ENCODE peak calls at places on chromosomes 13 and 19, in six cellular contexts. U, T, S, N, Q and I are unnamed samples. For H3K36me3, the result is how much of the 10 kb centered on the place peaks cover.

GRCh38 chr19:3607398-3608078 is 863 bp upstream of the TBXA2R start:
- DNase-seq in U (no peak), T (peak), S (peak), N (no peak), Q (no peak), I (peak)

GRCh38 chr19:10346509-10346908 is 7.1 kb upstream of the ICAM3 start:
- DNase-seq in U (no peak), T (no peak), S (no peak), N (no peak), Q (no peak), I (no peak)

GRCh38 chr19:38482496-38482895 is 49.0 kb downstream of the RYR1 start:
- DNase-seq in U (no peak), T (no peak), S (no peak), N (no peak), Q (no peak), I (no peak)

GRCh38 chr19:23957660-23958281 is 43.1 kb downstream of the ZNF726 start:
- DNase-seq in U (no peak), T (no peak), S (no peak), N (no peak), Q (no peak), I (no peak)

GRCh38 chr13:31968473-31968872 is 63.1 kb upstream of the FRY start:
- DNase-seq in U (no peak), T (no peak), S (no peak), N (peak), Q (peak), I (no peak)

GRCh38 chr13:59728896-59729545 is 434.7 kb downstream of the DIAPH3 start:
- DNase-seq in U (no peak), T (no peak), S (no peak), N (no peak), Q (no peak), I (no peak)

GRCh38 chr19:46603752-46604241 is 2.7 kb downstream of the CALM3 start:
- DNase-seq in U (no peak), T (no peak), S (no peak), N (peak), Q (no peak), I (no peak)

GRCh38 chr13:105599477-105600037 is 935.9 kb downstream of the EFNB2 start:
- DNase-seq in U (no peak), T (no peak), S (no peak), N (no peak), Q (no peak), I (no peak)

GRCh38 chr19:30224689-30225606 is 147.2 kb upstream of the ZNF536 start:
- DNase-seq in U (no peak), T (no peak), S (no peak), N (peak), Q (no peak), I (no peak)

GRCh38 chr19:3801412-3802096 is 15.4 kb upstream of the MATK start:
- DNase-seq in U (no peak), T (peak), S (no peak), N (no peak), Q (no peak), I (peak)

GRCh38 chr19:39474139-39474620 is 6.5 kb upstream of the TIMM50 start:
- DNase-seq in U (peak), T (peak), S (peak), N (peak), Q (peak), I (peak)

GRCh38 chr19:40809358-40810086 is 10.5 kb downstream of the EGLN2 start:
- DNase-seq in U (no peak), T (peak), S (no peak), N (no peak), Q (no peak), I (no peak)

GRCh38 chr13:45341799-45342584 is 1.0 kb upstream of the TPT1 start:
- DNase-seq in U (peak), T (no peak), S (no peak), N (no peak), Q (peak), I (peak)

GRCh38 chr13:50415428-50415827 is 400.2 kb downstream of the KCNRG start:
- DNase-seq in U (no peak), T (no peak), S (no peak), N (no peak), Q (no peak), I (peak)

GRCh38 chr13:111640476-111640875 is 320.0 kb downstream of the TEX29 start:
- DNase-seq in U (no peak), T (no peak), S (no peak), N (no peak), Q (no peak), I (no peak)

GRCh38 chr13:88248393-88248792 is 577.2 kb downstream of the SLITRK5 start:
- DNase-seq in U (no peak), T (no peak), S (no peak), N (no peak), Q (no peak), I (no peak)

GRCh38 chr19:8526345-8527062 is 12.5 kb upstream of the ZNF414 start:
- DNase-seq in U (peak), T (peak), S (peak), N (peak), Q (peak), I (peak)

GRCh38 chr19:5131031-5131865 is 162.3 kb downstream of the KDM4B start:
- DNase-seq in U (no peak), T (no peak), S (no peak), N (peak), Q (no peak), I (no peak)

GRCh38 chr19:49800771-49801170 is 12.3 kb downstream of the FUZ start:
- DNase-seq in U (no peak), T (no peak), S (no peak), N (no peak), Q (no peak), I (no peak)

GRCh38 chr19:49802836-49803528 is 10.1 kb downstream of the FUZ start:
- DNase-seq in U (no peak), T (no peak), S (no peak), N (no peak), Q (no peak), I (no peak)

GRCh38 chr19:49799798-49800376 is 13.2 kb downstream of the FUZ start:
- DNase-seq in U (no peak), T (no peak), S (no peak), N (no peak), Q (no peak), I (no peak)

GRCh38 chr19:49801966-49802661 is 11.0 kb downstream of the FUZ start:
- DNase-seq in U (peak), T (no peak), S (peak), N (peak), Q (peak), I (peak)

GRCh38 chr19:49801401-49801888 is 11.6 kb downstream of the FUZ start:
- DNase-seq in U (no peak), T (no peak), S (no peak), N (no peak), Q (no peak), I (no peak)
- H3K36me3 ChIP-seq in U (under half), T (under half), S (under half), N (under half), Q (under half), I (under half)

DNA sequence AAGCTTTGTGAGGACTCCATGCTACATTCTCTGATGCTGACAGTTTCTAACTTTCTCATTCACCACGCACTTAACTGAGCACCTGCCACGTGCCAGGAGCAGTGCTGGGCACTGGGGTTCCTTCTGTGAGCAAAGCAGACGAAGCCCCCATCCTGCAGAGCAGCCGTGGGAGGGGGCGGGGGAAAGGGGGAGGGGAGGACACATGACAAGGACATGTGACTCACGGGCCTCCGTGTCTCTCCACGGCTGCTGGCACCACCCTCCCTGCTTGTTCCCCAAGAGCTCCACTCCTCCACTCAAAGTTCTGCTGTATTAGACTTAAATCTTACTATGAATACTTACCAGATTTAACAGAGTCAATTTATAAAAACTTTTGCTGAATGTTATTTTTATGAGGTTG is 55.5 kb downstream of the SLC7A9 start:
- DNase-seq in U (no peak), T (no peak), S (no peak), N (no peak), Q (no peak), I (no peak)
- H3K36me3 ChIP-seq in U (under half), T (under half), S (under half), N (under half), Q (under half), I (under half)

DNA sequence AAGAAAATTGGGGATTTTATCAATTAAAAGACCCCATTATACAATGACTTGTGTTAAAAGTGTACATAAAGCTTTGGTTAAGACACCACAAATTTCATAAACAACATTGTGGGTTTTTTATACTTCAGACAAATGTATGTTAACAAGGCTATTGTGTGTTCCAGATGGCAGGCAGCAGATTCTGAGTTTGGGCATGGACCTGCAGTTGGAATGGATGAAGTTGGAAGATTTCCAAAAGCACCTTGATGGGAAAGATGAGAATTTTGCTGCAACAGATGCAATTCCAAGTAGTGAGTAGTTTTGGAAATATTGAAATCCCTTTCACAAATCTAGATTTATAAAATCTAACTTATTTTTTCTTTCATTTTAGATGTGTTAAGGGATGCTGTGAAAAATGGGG is 25.4 kb downstream of the MPHOSPH8 start:
- DNase-seq in U (no peak), T (no peak), S (no peak), N (no peak), Q (no peak), I (no peak)
- H3K36me3 ChIP-seq in U (under half), T (under half), S (under half), N (under half), Q (under half), I (under half)

GRCh38 chr19:16851031-16851712 is 22.0 kb downstream of the SIN3B start:
- DNase-seq in U (no peak), T (peak), S (no peak), N (no peak), Q (no peak), I (no peak)
- H3K36me3 ChIP-seq in U (under half), T (under half), S (half or more), N (under half), Q (under half), I (half or more)

GRCh38 chr19:35501684-35502083 is 11.4 kb upstream of the KRTDAP start:
- DNase-seq in U (no peak), T (peak), S (no peak), N (peak), Q (no peak), I (peak)
- H3K36me3 ChIP-seq in U (under half), T (under half), S (under half), N (under half), Q (under half), I (under half)

GRCh38 chr19:53870485-53870844 is 2.8 kb downstream of the MYADM start:
- DNase-seq in U (no peak), T (peak), S (no peak), N (peak), Q (peak), I (no peak)

GRCh38 chr19:53871448-53871847 is 3.8 kb downstream of the MYADM start:
- DNase-seq in U (no peak), T (no peak), S (no peak), N (no peak), Q (no peak), I (no peak)

GRCh38 chr19:53874384-53874995 is 6.8 kb downstream of the MYADM start:
- DNase-seq in U (no peak), T (no peak), S (no peak), N (no peak), Q (no peak), I (no peak)

GRCh38 chr19:53873451-53874383 is 6.0 kb downstream of the MYADM start:
- DNase-seq in U (no peak), T (peak), S (no peak), N (no peak), Q (no peak), I (no peak)

DNA sequence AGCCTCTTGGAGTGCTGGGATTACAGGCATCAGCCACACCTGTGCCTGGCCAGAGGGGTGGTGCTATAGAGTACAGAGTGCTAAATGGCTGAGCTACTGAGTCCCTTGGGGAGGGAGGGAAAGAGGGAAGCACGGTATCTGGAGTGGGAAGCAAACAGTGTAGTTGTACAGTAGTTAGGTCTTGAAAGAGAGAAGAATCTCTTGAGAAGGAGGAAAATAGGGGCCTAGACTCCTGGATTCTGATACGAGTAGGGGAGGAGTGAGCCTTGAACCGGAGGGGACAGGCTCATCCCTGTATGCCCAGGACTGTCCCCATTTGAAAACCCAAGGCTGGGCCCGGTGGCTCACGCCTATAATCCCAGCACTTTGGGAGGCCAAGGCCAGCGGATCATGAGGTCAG is 5.1 kb downstream of the MYADM start:
- DNase-seq in U (no peak), T (no peak), S (no peak), N (no peak), Q (no peak), I (no peak)
- H3K36me3 ChIP-seq in U (under half), T (under half), S (under half), N (under half), Q (under half), I (under half)

GRCh38 chr19:11451942-11452813 is 16.7 kb downstream of the PRKCSH start:
- DNase-seq in U (no peak), T (no peak), S (no peak), N (no peak), Q (no peak), I (peak)

GRCh38 chr19:11451327-11451941 is 16.0 kb downstream of the PRKCSH start:
- DNase-seq in U (no peak), T (no peak), S (no peak), N (no peak), Q (no peak), I (no peak)

GRCh38 chr19:11448923-11449554 is 13.6 kb downstream of the PRKCSH start:
- DNase-seq in U (no peak), T (peak), S (no peak), N (no peak), Q (no peak), I (no peak)

GRCh38 chr19:11452814-11453335 is 17.4 kb downstream of the PRKCSH start:
- DNase-seq in U (no peak), T (no peak), S (no peak), N (no peak), Q (no peak), I (no peak)

DNA sequence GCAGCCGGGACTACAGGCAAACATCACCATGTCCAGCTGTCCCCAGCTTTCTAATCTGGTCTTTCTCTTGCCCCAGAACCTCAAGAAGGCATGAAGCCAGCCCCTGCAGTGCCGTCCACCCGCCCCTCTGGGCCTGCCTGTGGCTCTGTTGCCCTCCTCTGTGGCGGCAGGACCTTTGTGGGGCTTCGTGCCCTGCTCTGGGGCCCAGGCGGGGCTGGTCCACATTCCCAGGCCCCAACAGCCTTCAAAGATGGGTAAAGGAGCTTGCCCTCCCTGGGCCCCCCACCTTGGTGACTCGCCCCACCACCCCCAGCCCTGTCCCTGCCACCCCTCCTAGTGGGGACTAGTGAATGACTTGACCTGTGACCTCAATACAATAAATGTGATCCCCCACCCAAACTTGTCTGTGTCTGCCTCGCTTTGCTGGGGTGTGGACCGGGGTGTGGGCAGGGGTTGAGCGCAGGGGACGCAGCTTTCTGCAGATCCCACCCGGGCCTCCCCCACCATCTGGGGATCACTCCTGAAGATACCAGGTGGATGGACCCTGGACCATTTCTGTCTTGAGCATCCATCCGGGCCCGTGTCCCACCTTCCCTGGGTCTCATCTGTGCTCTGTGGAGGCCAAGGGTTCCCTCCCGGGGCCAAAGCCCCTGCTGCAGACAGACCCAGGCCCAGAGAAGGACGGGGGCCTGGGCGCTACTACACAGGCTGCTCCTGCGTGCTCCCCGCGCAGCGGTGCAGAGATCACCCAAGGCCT is 15.3 kb downstream of the PRKCSH start:
- DNase-seq in U (no peak), T (no peak), S (no peak), N (no peak), Q (no peak), I (no peak)
- H3K36me3 ChIP-seq in U (under half), T (under half), S (under half), N (under half), Q (under half), I (under half)